ENCODE peak calls at places on chromosomes 11 and 22, in seven cellular contexts. One of them, this sample, is unnamed.

GRCh38 chr11:119808431-119809185 is 79.6 kb upstream of the NECTIN1 start:
- DNase-seq in SK-N-SH: no peak
- DNase-seq in brain microvascular endothelial cell: no peak
- DNase-seq in right lobe of liver: no peak
- DNase-seq in PC-9: no peak
- DNase-seq in body of pancreas: no peak
- DNase-seq in kidney: no peak
- DNase-seq in this sample: no peak

GRCh38 chr11:65814131-65814959 is 19.4 kb upstream of the SNX32 start:
- DNase-seq in SK-N-SH: no peak
- DNase-seq in brain microvascular endothelial cell: peak
- DNase-seq in right lobe of liver: no peak
- DNase-seq in PC-9: no peak
- DNase-seq in body of pancreas: no peak
- DNase-seq in kidney: peak
- DNase-seq in this sample: no peak

GRCh38 chr11:81673001-81673400 is 1060.7 kb downstream of the FAM181B start:
- DNase-seq in SK-N-SH: no peak
- DNase-seq in brain microvascular endothelial cell: peak
- DNase-seq in right lobe of liver: no peak
- DNase-seq in PC-9: peak
- DNase-seq in body of pancreas: no peak
- DNase-seq in kidney: no peak
- DNase-seq in this sample: no peak

GRCh38 chr11:108115495-108116140 is 5.7 kb upstream of the ACAT1 start:
- DNase-seq in SK-N-SH: no peak
- DNase-seq in brain microvascular endothelial cell: peak
- DNase-seq in right lobe of liver: peak
- DNase-seq in PC-9: peak
- DNase-seq in body of pancreas: peak
- DNase-seq in kidney: peak
- DNase-seq in this sample: peak

GRCh38 chr11:93288079-93288478 is 42.5 kb upstream of the DEUP1 start:
- DNase-seq in SK-N-SH: no peak
- DNase-seq in brain microvascular endothelial cell: no peak
- DNase-seq in right lobe of liver: no peak
- DNase-seq in PC-9: no peak
- DNase-seq in body of pancreas: no peak
- DNase-seq in kidney: no peak
- DNase-seq in this sample: no peak

GRCh38 chr11:396511-396947 is 2.5 kb downstream of the PKP3 start:
- DNase-seq in SK-N-SH: peak
- DNase-seq in brain microvascular endothelial cell: no peak
- DNase-seq in right lobe of liver: no peak
- DNase-seq in PC-9: no peak
- DNase-seq in body of pancreas: no peak
- DNase-seq in kidney: no peak
- DNase-seq in this sample: no peak

GRCh38 chr11:8002676-8003075 is 15.5 kb downstream of the EIF3F start:
- DNase-seq in SK-N-SH: no peak
- DNase-seq in brain microvascular endothelial cell: no peak
- DNase-seq in right lobe of liver: no peak
- DNase-seq in PC-9: no peak
- DNase-seq in body of pancreas: no peak
- DNase-seq in kidney: no peak
- DNase-seq in this sample: no peak

GRCh38 chr22:48475661-48476345 is 1351.9 kb downstream of the BRD1 start:
- DNase-seq in SK-N-SH: no peak
- DNase-seq in brain microvascular endothelial cell: no peak
- DNase-seq in right lobe of liver: peak
- DNase-seq in PC-9: no peak
- DNase-seq in body of pancreas: no peak
- DNase-seq in kidney: no peak
- DNase-seq in this sample: no peak

GRCh38 chr11:104918113-104918824 is 20.0 kb upstream of the CASP12 start:
- DNase-seq in SK-N-SH: no peak
- DNase-seq in brain microvascular endothelial cell: peak
- DNase-seq in right lobe of liver: no peak
- DNase-seq in PC-9: no peak
- DNase-seq in body of pancreas: no peak
- DNase-seq in kidney: no peak
- DNase-seq in this sample: no peak

GRCh38 chr22:29030618-29031235 is 30.9 kb downstream of the C22orf31 start:
- DNase-seq in SK-N-SH: peak
- DNase-seq in brain microvascular endothelial cell: peak
- DNase-seq in right lobe of liver: peak
- DNase-seq in PC-9: peak
- DNase-seq in body of pancreas: peak
- DNase-seq in kidney: peak
- DNase-seq in this sample: peak

GRCh38 chr11:102205805-102206204 is 95.6 kb downstream of the YAP1 start:
- DNase-seq in SK-N-SH: no peak
- DNase-seq in brain microvascular endothelial cell: no peak
- DNase-seq in right lobe of liver: no peak
- DNase-seq in PC-9: no peak
- DNase-seq in body of pancreas: no peak
- DNase-seq in kidney: peak
- DNase-seq in this sample: no peak

GRCh38 chr11:117873828-117874125 is 2.7 kb downstream of the FXYD6 start:
- DNase-seq in SK-N-SH: no peak
- DNase-seq in brain microvascular endothelial cell: no peak
- DNase-seq in right lobe of liver: no peak
- DNase-seq in PC-9: no peak
- DNase-seq in body of pancreas: no peak
- DNase-seq in kidney: no peak
- DNase-seq in this sample: no peak

GRCh38 chr11:61092280-61092766 is 10.0 kb upstream of the CD5 start:
- DNase-seq in SK-N-SH: no peak
- DNase-seq in brain microvascular endothelial cell: no peak
- DNase-seq in right lobe of liver: no peak
- DNase-seq in PC-9: no peak
- DNase-seq in body of pancreas: no peak
- DNase-seq in kidney: no peak
- DNase-seq in this sample: no peak

DNA sequence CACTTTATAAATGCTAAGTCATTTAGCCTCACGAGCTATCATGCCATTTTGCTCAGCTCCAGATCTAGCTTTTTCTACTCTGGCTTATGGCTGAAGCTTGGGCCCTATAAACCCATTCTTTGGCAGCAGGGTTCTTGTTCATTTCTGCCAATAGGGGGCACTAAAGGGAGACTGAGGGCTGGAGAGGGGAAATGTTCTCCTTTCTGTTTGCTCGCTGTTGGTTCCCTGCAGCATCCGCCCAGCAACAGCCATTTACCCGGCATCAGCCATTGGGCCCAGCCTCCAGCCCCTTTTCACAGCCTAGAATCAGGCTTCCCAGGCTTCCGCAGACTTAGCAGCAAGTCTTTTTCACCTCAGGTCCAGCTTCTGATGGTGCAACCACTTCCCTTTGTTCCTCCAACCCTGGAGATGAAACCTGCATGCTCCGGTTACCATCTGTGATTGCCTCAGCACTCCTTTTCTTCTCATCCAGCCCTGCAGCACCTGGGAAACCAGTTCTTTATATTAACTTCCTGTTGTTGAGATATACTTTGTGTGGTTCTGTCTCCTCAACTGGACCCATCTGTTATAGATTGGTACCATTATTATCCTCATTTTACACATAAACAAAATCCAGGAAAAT is 4.2 kb upstream of the ME3 start:
- DNase-seq in SK-N-SH: peak
- DNase-seq in brain microvascular endothelial cell: no peak
- DNase-seq in right lobe of liver: no peak
- DNase-seq in PC-9: no peak
- DNase-seq in body of pancreas: no peak
- DNase-seq in kidney: peak
- DNase-seq in this sample: peak
- TF ChIP-seq CTCF in SK-N-SH: peak
- TF ChIP-seq CTCF in brain microvascular endothelial cell: peak
- TF ChIP-seq CTCF in right lobe of liver: peak
- TF ChIP-seq CTCF in PC-9: peak
- TF ChIP-seq CTCF in body of pancreas: no peak
- TF ChIP-seq CTCF in kidney: no peak
- TF ChIP-seq CTCF in this sample: peak

GRCh38 chr22:30305519-30305905 is 16.2 kb upstream of the CASTOR1 start:
- DNase-seq in SK-N-SH: no peak
- DNase-seq in brain microvascular endothelial cell: no peak
- DNase-seq in right lobe of liver: peak
- DNase-seq in PC-9: no peak
- DNase-seq in body of pancreas: no peak
- DNase-seq in kidney: peak
- DNase-seq in this sample: no peak

GRCh38 chr22:30304495-30305244 is 15.4 kb upstream of the CASTOR1 start:
- DNase-seq in SK-N-SH: no peak
- DNase-seq in brain microvascular endothelial cell: no peak
- DNase-seq in right lobe of liver: no peak
- DNase-seq in PC-9: peak
- DNase-seq in body of pancreas: no peak
- DNase-seq in kidney: no peak
- DNase-seq in this sample: no peak

GRCh38 chr22:30299322-30299721 is 10.0 kb upstream of the CASTOR1 start:
- DNase-seq in SK-N-SH: no peak
- DNase-seq in brain microvascular endothelial cell: no peak
- DNase-seq in right lobe of liver: no peak
- DNase-seq in PC-9: no peak
- DNase-seq in body of pancreas: no peak
- DNase-seq in kidney: no peak
- DNase-seq in this sample: no peak

GRCh38 chr22:30302810-30303138 is 13.5 kb upstream of the CASTOR1 start:
- DNase-seq in SK-N-SH: no peak
- DNase-seq in brain microvascular endothelial cell: no peak
- DNase-seq in right lobe of liver: no peak
- DNase-seq in PC-9: no peak
- DNase-seq in body of pancreas: no peak
- DNase-seq in kidney: no peak
- DNase-seq in this sample: no peak

GRCh38 chr22:30301995-30302809 is 12.9 kb upstream of the CASTOR1 start:
- DNase-seq in SK-N-SH: no peak
- DNase-seq in brain microvascular endothelial cell: no peak
- DNase-seq in right lobe of liver: peak
- DNase-seq in PC-9: peak
- DNase-seq in body of pancreas: no peak
- DNase-seq in kidney: no peak
- DNase-seq in this sample: no peak
- H3K27ac ChIP-seq in SK-N-SH: no peak
- H3K27ac ChIP-seq in brain microvascular endothelial cell: no peak
- H3K27ac ChIP-seq in right lobe of liver: peak
- H3K27ac ChIP-seq in PC-9: peak
- H3K27ac ChIP-seq in body of pancreas: peak
- H3K27ac ChIP-seq in kidney: peak
- H3K27ac ChIP-seq in this sample: no peak

GRCh38 chr22:37333724-37334460 is 51.6 kb downstream of the CYTH4 start:
- DNase-seq in SK-N-SH: no peak
- DNase-seq in brain microvascular endothelial cell: no peak
- DNase-seq in right lobe of liver: no peak
- DNase-seq in PC-9: no peak
- DNase-seq in body of pancreas: no peak
- DNase-seq in kidney: no peak
- DNase-seq in this sample: no peak

GRCh38 chr22:37329239-37330140 is 47.2 kb downstream of the CYTH4 start:
- DNase-seq in SK-N-SH: no peak
- DNase-seq in brain microvascular endothelial cell: no peak
- DNase-seq in right lobe of liver: no peak
- DNase-seq in PC-9: peak
- DNase-seq in body of pancreas: no peak
- DNase-seq in kidney: no peak
- DNase-seq in this sample: peak

GRCh38 chr22:37331034-37331428 is 48.7 kb downstream of the CYTH4 start:
- DNase-seq in SK-N-SH: no peak
- DNase-seq in brain microvascular endothelial cell: peak
- DNase-seq in right lobe of liver: no peak
- DNase-seq in PC-9: no peak
- DNase-seq in body of pancreas: no peak
- DNase-seq in kidney: no peak
- DNase-seq in this sample: no peak

GRCh38 chr22:37330200-37331033 is 48.1 kb downstream of the CYTH4 start:
- DNase-seq in SK-N-SH: peak
- DNase-seq in brain microvascular endothelial cell: peak
- DNase-seq in right lobe of liver: no peak
- DNase-seq in PC-9: peak
- DNase-seq in body of pancreas: peak
- DNase-seq in kidney: no peak
- DNase-seq in this sample: peak

DNA sequence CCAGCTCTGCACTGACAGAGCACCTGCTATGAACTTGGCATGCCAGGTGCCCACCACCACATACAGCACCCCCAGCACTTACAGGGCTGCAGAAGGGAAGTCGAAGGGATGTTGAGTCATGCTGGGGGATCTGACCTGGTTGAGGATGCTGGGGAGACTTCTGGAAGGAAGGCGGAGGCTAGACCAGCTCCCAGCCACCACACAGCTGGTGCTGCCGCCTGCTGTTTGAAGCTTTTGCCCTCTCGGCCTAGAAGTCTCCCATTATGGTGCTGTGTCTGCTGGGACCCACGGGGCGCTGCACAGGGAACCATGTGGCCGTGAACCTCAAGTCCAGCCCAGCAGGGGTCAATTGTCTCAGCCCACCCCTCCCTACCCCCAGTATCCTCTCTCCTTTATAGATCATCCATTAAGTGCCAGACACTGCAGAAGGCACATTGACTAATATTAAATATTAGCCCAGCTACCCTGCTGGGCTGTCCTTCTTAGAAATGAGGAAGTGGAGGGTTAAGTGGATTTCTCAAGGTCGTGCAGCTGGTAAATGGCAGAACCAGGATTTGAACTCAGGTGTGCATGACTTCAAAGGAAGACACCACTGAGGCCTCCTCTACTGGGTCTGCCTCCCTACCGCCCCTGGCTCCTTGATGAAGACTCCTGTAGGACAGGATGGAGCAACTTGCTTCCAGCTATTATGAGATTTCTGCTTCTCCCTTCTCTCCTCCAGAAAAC is 49.7 kb downstream of the CYTH4 start:
- DNase-seq in SK-N-SH: no peak
- DNase-seq in brain microvascular endothelial cell: no peak
- DNase-seq in right lobe of liver: no peak
- DNase-seq in PC-9: no peak
- DNase-seq in body of pancreas: no peak
- DNase-seq in kidney: no peak
- DNase-seq in this sample: no peak
- TF ChIP-seq CTCF in SK-N-SH: no peak
- TF ChIP-seq CTCF in brain microvascular endothelial cell: peak
- TF ChIP-seq CTCF in right lobe of liver: no peak
- TF ChIP-seq CTCF in PC-9: no peak
- TF ChIP-seq CTCF in body of pancreas: no peak
- TF ChIP-seq CTCF in kidney: peak
- TF ChIP-seq CTCF in this sample: no peak

DNA sequence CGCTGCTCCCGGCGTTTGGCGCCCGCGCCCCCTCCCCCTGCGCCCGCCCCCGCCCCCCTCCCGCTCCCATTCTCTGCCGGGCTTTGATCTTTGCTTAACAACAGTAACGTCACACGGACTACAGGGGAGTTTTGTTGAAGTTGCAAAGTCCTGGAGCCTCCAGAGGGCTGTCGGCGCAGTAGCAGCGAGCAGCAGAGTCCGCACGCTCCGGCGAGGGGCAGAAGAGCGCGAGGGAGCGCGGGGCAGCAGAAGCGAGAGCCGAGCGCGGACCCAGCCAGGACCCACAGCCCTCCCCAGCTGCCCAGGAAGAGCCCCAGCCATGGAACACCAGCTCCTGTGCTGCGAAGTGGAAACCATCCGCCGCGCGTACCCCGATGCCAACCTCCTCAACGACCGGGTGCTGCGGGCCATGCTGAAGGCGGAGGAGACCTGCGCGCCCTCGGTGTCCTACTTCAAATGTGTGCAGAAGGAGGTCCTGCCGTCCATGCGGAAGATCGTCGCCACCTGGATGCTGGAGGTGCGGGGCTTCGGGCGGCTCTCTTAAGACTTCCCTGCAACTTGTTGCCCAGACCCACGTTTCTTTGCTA is at the start of gene CCND1:
- DNase-seq in SK-N-SH: peak
- DNase-seq in brain microvascular endothelial cell: peak
- DNase-seq in right lobe of liver: peak
- DNase-seq in PC-9: peak
- DNase-seq in body of pancreas: peak
- DNase-seq in kidney: peak
- DNase-seq in this sample: peak
- H3K27ac ChIP-seq in SK-N-SH: peak
- H3K27ac ChIP-seq in brain microvascular endothelial cell: peak
- H3K27ac ChIP-seq in right lobe of liver: peak
- H3K27ac ChIP-seq in PC-9: peak
- H3K27ac ChIP-seq in body of pancreas: peak
- H3K27ac ChIP-seq in kidney: peak
- H3K27ac ChIP-seq in this sample: peak